ENCODE peak calls at places on chromosomes 4 and X, in four cellular contexts. X is left lung, U is AG09309, D is H9. B is an unnamed sample.

GRCh38 chr4:163111588-163111987 is 55.1 kb downstream of the NAF1 start:
- DNase-seq in X (no peak), U (no peak), D (no peak), B (no peak)

GRCh38 chrX:153374426-153374825 is 26.7 kb downstream of the PNMA6E start:
- DNase-seq in D (no peak), U (no peak), X (no peak), B (no peak)

GRCh38 chr4:48546336-48546735 is 56.3 kb downstream of the ZAR1 start:
- DNase-seq in X (no peak), D (no peak), U (peak; percentile 24), B (peak; percentile 35)

GRCh38 chr4:79757580-79757979 is 315.4 kb downstream of the ANTXR2 start:
- DNase-seq in X (no peak), D (no peak), U (no peak), B (no peak)

GRCh38 chr4:60657041-60657440 is 543.1 kb upstream of the ADGRL3 start:
- DNase-seq in D (no peak), U (no peak), X (no peak), B (no peak)

GRCh38 chrX:133370719-133371275 is 44.5 kb downstream of the GPC4 start:
- DNase-seq in X (no peak), U (no peak), D (no peak), B (no peak)

GRCh38 chrX:65695849-65696248 is 28.4 kb downstream of the MSN start:
- DNase-seq in D (no peak), U (no peak), X (no peak), B (no peak)

GRCh38 chr4:125719987-125720386 is 405.2 kb downstream of the FAT4 start:
- DNase-seq in U (no peak), D (no peak), X (no peak), B (no peak)

GRCh38 chrX:115533485-115533884 is 27.5 kb upstream of the PLS3 start:
- DNase-seq in D (no peak), U (peak; percentile 60), X (no peak), B (no peak)

GRCh38 chr4:153233761-153234371 is 29.6 kb downstream of the TRIM2 start:
- DNase-seq in X (no peak), D (no peak), U (peak; percentile 89), B (no peak)

GRCh38 chrX:134622813-134623185 is 35.5 kb downstream of the PLAC1 start:
- DNase-seq in U (no peak), D (no peak), X (no peak), B (no peak)

GRCh38 chr4:105620640-105621323 is 68.4 kb downstream of the ARHGEF38 start:
- DNase-seq in D (no peak), U (no peak), X (no peak), B (no peak)

GRCh38 chr4:109990307-109991257 is 77.9 kb downstream of the EGF start:
- DNase-seq in D (no peak), U (no peak), X (no peak), B (no peak)

GRCh38 chr4:54230479-54231418 is 1.7 kb downstream of the PDGFRA start:
- DNase-seq in D (peak; percentile 64), X (peak; percentile 58), U (no peak), B (peak; percentile 41)

GRCh38 chrX:119402588-119402987 is 3.5 kb downstream of the SLC25A43 start:
- DNase-seq in X (no peak), D (no peak), U (no peak), B (no peak)

GRCh38 chr4:42906906-42907774 is 14.6 kb downstream of the GRXCR1 start:
- DNase-seq in D (no peak), U (no peak), X (no peak), B (no peak)

GRCh38 chr4:14221176-14221575 is 593.7 kb upstream of the BOD1L1 start:
- DNase-seq in D (no peak), X (no peak), U (no peak), B (no peak)

GRCh38 chrX:154333837-154334271 is 38.3 kb downstream of the TKTL1 start:
- DNase-seq in X (no peak), U (no peak), D (no peak), B (no peak)

GRCh38 chr4:158610790-158611189 is 60.9 kb downstream of the C4orf46 start:
- DNase-seq in X (no peak), U (no peak), D (no peak), B (no peak)

GRCh38 chr4:3257691-3258482 is 8.9 kb downstream of the MSANTD1 start:
- DNase-seq in U (peak; percentile 16), D (peak; percentile 24), X (peak; percentile 50), B (no peak)

GRCh38 chr4:16636911-16637630 is 261.4 kb downstream of the LDB2 start:
- DNase-seq in X (no peak), D (no peak), U (no peak), B (no peak)

GRCh38 chr4:138230048-138230447 is 12.1 kb downstream of the SLC7A11 start:
- DNase-seq in D (no peak), U (no peak), X (no peak), B (no peak)

GRCh38 chr4:16900325-16900724 is 1.9 kb upstream of the LDB2 start:
- DNase-seq in X (no peak), D (no peak), U (no peak), B (no peak)

GRCh38 chrX:50920132-50920531 is 9.6 kb downstream of the BMP15 start:
- DNase-seq in U (no peak), X (no peak), D (no peak), B (no peak)

GRCh38 chrX:130754353-130754752 is 148.7 kb downstream of the ENOX2 start:
- DNase-seq in X (no peak), D (no peak), U (no peak), B (no peak)

GRCh38 chrX:103343105-103343504 is 13.1 kb downstream of the TCEAL7 start:
- DNase-seq in U (no peak), D (no peak), X (no peak), B (peak; percentile 36)

GRCh38 chr4:142696334-142697122 is 149.6 kb downstream of the INPP4B start:
- DNase-seq in U (no peak), D (no peak), X (no peak), B (no peak)

GRCh38 chrX:67543818-67544217 is at the start of gene AR:
- DNase-seq in U (no peak), X (peak; percentile 77), D (peak; percentile 85), B (peak; percentile 74)

GRCh38 chr4:89829470-89830138 is 7.4 kb downstream of the SNCA start:
- DNase-seq in X (no peak), U (no peak), D (no peak), B (no peak)

GRCh38 chrX:79270401-79270800 is 96.7 kb downstream of the ITM2A start:
- DNase-seq in X (peak; percentile 24), D (peak; percentile 39), U (no peak), B (peak; percentile 33)
- TF ChIP-seq CTCF in X (no peak), D (peak; percentile 68), U (no peak), B (peak; percentile 45)

GRCh38 chrX:110212299-110212698 is 105.6 kb downstream of the AMMECR1 start:
- DNase-seq in X (no peak), U (no peak), D (no peak), B (no peak)
- TF ChIP-seq CTCF in X (no peak), U (peak; percentile 25), D (peak; percentile 60), B (peak; percentile 34)

GRCh38 chrX:112368371-112368770 is 285.8 kb upstream of the TRPC5 start:
- DNase-seq in U (no peak), X (no peak), D (no peak), B (peak; percentile 14)
- TF ChIP-seq CTCF in U (no peak), X (no peak), D (peak; percentile 86), B (peak; percentile 49)

DNA sequence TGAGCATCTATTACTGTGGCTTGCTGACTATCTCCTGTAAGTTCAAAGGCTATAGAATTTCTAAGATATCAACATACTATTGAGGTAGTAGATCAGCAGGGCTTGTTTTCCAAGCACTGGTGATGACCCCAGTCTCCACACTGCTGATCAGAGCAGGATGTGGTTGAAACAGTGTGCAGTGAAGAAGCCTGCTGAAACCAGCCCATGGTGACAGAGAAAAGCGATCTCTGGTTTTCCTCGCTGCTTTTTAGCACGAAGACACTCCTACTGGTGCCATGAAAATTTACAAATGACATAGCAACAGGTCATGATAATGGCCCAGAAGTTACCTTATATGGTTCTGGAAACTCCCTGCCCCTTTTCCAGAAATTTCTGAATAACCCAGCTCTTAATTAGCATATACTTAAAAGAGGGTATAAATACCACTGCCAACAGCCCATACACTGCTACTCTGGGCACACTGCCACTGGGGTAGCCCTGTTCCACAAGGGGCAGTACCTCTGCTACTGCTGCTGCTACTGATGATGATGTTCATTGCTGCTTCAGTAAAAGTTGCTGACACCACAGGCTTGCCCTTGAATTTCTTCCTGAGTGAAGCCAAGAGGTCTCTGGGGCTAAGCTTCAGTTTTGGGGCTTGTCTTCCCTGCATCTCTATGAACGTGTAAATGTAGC is 1689.5 kb upstream of the PCDH10 start:
- DNase-seq in U (no peak), X (no peak), D (peak; percentile 23), B (no peak)
- TF ChIP-seq CTCF in U (no peak), X (no peak), D (peak; percentile 13), B (no peak)

GRCh38 chrX:48475295-48475694 is 704 bp upstream of the FTSJ1 start:
- DNase-seq in X (no peak), D (no peak), U (no peak), B (no peak)

GRCh38 chrX:48474581-48474980 is 1.4 kb upstream of the FTSJ1 start:
- DNase-seq in U (no peak), X (no peak), D (no peak), B (no peak)

GRCh38 chrX:48473718-48473990 is 2.3 kb upstream of the FTSJ1 start:
- DNase-seq in U (no peak), X (no peak), D (no peak), B (no peak)

GRCh38 chrX:48472851-48473717 is 2.9 kb upstream of the FTSJ1 start:
- DNase-seq in X (no peak), D (no peak), U (no peak), B (no peak)

GRCh38 chrX:48474127-48474526 is 1.9 kb upstream of the FTSJ1 start:
- DNase-seq in D (no peak), U (no peak), X (no peak), B (no peak)
- TF ChIP-seq CTCF in D (peak; percentile 39), U (peak; percentile 31), X (no peak), B (no peak)

GRCh38 chrX:38799995-38800394 is 1.3 kb upstream of the MID1IP1 start:
- DNase-seq in U (no peak), D (no peak), X (no peak), B (no peak)
- TF ChIP-seq CTCF in U (no peak), D (no peak), X (no peak), B (no peak)